ENCODE peak calls at places on chromosome 9, in eight cellular contexts. V is heart left ventricle, K is ovary, J is upper lobe of left lung, X is transverse colon, S is IMR-90, G is uterus, D is breast epithelium. Z is an unnamed sample.

GRCh38 chr9:79477955-79478751 is 93.6 kb upstream of the TLE4 start:
- DNase-seq in V (no peak), K (no peak), J (no peak), X (peak; percentile 17), S (peak; percentile 29), G (no peak), D (no peak), Z (peak; percentile 17)

GRCh38 chr9:7402704-7403389 is 396.7 kb downstream of the DMAC1 start:
- DNase-seq in V (no peak), K (no peak), J (no peak), X (no peak), S (no peak), G (no peak), D (no peak), Z (no peak)

GRCh38 chr9:113907282-113907681 is 31.2 kb downstream of the ZNF618 start:
- DNase-seq in V (no peak), K (no peak), J (no peak), X (no peak), S (no peak), G (no peak), D (peak; percentile 31), Z (peak; percentile 38)

GRCh38 chr9:85723220-85723619 is 18.5 kb downstream of the AGTPBP1 start:
- DNase-seq in V (peak; percentile 31), K (no peak), J (no peak), X (no peak), S (no peak), G (no peak), D (no peak), Z (no peak)

GRCh38 chr9:33818167-33818831 is 1.3 kb downstream of the UBE2R2 start:
- DNase-seq in V (peak; percentile 76), K (peak; percentile 79), J (no peak), X (peak; percentile 32), S (no peak), G (peak; percentile 42), D (peak; percentile 45), Z (peak; percentile 68)

GRCh38 chr9:82127993-82128710 is 139.6 kb downstream of the SPATA31D1 start:
- DNase-seq in V (no peak), K (no peak), J (no peak), X (no peak), S (no peak), G (no peak), D (no peak), Z (no peak)

GRCh38 chr9:75979362-75979761 is 88.9 kb downstream of the PCSK5 start:
- DNase-seq in V (no peak), K (no peak), J (no peak), X (no peak), S (peak; percentile 13), G (no peak), D (no peak), Z (no peak)

GRCh38 chr9:82722051-82722450 is 340.9 kb downstream of the RASEF start:
- DNase-seq in V (no peak), K (no peak), J (no peak), X (no peak), S (no peak), G (no peak), D (no peak), Z (no peak)

GRCh38 chr9:33151007-33151557 is 16.1 kb downstream of the B4GALT1 start:
- DNase-seq in V (peak; percentile 83), K (peak; percentile 80), J (no peak), X (peak; percentile 71), S (peak; percentile 98), G (peak; percentile 64), D (no peak), Z (peak; percentile 51)

GRCh38 chr9:137542486-137542885 is 7.7 kb downstream of the PNPLA7 start:
- DNase-seq in V (no peak), K (no peak), J (no peak), X (no peak), S (no peak), G (no peak), D (no peak), Z (no peak)

GRCh38 chr9:99253772-99254431 is 31.8 kb downstream of the SEC61B start:
- DNase-seq in V (no peak), K (no peak), J (peak; percentile 39), X (peak; percentile 49), S (no peak), G (no peak), D (peak; percentile 22), Z (no peak)

GRCh38 chr9:88531920-88532319 is 3.1 kb upstream of the NXNL2 start:
- DNase-seq in V (no peak), K (no peak), J (no peak), X (no peak), S (no peak), G (no peak), D (no peak), Z (no peak)

GRCh38 chr9:106862946-106863740 is at the start of gene ZNF462:
- DNase-seq in V (peak; percentile 68), K (peak; percentile 65), J (peak; percentile 49), X (peak; percentile 47), S (peak; percentile 79), G (peak; percentile 53), D (peak; percentile 41), Z (peak; percentile 31)
- TF ChIP-seq POLR2A in V (no peak), K (peak; percentile 35), J (no peak), X (peak; percentile 40), S (peak; percentile 16), G (no peak), D (no peak), Z (no peak)

DNA sequence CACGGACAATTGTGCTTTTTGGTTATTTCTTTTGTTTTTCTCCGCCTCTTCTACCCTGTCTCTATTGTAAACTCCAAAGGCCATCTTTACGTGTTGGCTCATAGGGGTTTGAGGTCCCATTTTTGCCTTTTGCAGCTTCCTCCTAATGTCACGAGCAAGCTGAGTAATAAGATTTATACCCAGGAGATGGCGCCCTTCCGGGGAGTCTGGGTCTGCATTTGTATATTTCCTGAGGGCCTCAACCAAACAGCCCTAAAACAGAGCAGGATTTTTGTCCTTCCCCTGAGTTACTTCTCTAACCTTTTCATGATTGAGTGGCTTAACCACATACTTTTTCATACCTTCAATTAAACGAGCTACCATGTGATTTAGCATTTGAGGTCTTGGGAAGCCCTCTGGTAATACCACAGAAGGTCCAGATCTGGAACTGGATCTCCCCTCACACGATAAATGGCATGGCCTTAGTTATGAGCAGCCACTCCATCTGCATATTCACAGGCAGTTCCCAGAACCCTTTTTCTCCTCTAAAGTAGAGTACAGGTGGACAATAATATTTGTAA is 11.2 kb upstream of the CFAP95 start:
- DNase-seq in V (no peak), K (no peak), J (no peak), X (no peak), S (peak; percentile 21), G (no peak), D (no peak), Z (no peak)
- TF ChIP-seq CTCF in V (no peak), K (no peak), J (no peak), X (no peak), S (peak; percentile 50), G (no peak), D (no peak), Z (no peak)

DNA sequence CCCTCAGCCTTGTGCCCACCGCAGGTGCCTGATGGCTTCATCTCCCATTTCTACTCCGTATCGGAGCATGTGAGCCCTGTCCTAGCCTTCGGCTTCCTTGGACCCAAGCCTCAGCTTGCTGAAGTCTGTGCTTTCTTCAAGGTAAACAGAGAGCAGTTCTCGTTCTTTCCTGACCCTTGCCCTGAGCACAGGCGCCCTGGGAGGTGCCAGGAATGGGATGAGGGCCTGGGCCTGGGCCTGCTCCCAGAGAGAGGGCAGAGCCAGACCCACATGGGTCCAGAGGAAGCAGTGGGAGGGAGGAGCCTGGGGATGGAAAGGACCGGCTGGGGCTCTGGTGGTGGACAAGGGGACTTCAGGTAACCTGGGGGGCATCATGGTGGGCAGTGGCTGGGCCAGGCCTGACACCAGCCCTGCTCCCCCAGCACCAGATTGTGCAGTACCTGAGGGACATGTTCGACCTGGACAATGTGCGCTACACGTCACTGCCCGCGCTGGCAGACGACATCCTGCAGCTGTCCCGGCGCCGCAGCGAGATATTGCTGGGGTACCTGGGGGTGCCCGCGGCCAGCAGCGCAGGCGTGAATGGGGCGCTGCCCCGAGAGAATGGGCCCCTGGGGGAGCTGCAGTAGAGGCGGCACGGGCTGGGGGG is 11.0 kb upstream of the DOLPP1 start:
- DNase-seq in V (no peak), K (no peak), J (peak; percentile 81), X (no peak), S (no peak), G (no peak), D (no peak), Z (no peak)
- TF ChIP-seq POLR2A in V (no peak), K (no peak), J (no peak), X (no peak), S (no peak), G (no peak), D (no peak), Z (no peak)

GRCh38 chr9:134025606-134026541 is 593 bp downstream of the BRD3OS start:
- DNase-seq in V (peak; percentile 64), K (peak; percentile 59), J (no peak), X (peak; percentile 45), S (peak; percentile 41), G (peak; percentile 58), D (peak; percentile 35), Z (peak; percentile 30)
- TF ChIP-seq CTCF in V (no peak), K (no peak), J (peak; percentile 13), X (peak; percentile 17), S (peak; percentile 28), G (no peak), D (no peak), Z (no peak)

GRCh38 chr9:131735238-131736181 is 4.4 kb downstream of the RAPGEF1 start:
- DNase-seq in V (peak; percentile 20), K (no peak), J (no peak), X (peak; percentile 72), S (no peak), G (no peak), D (no peak), Z (no peak)
- TF ChIP-seq POLR2A in V (no peak), K (no peak), J (no peak), X (no peak), S (no peak), G (no peak), D (no peak), Z (no peak)